ENCODE peak calls at places on chromosomes 4 and X, in seven cellular contexts. S is Caco-2, T is cardiac muscle cell, E is HCT116, Q is transverse colon, B is endodermal cell, R is spleen. X is an unnamed sample.

GRCh38 chr4:153212755-153213154 is 8.5 kb downstream of the TRIM2 start:
- DNase-seq in S (no peak), T (no peak), E (no peak), Q (no peak), B (no peak), R (no peak), X (peak; percentile 38)

GRCh38 chr4:77788990-77789389 is 30.2 kb downstream of the CNOT6L start:
- DNase-seq in S (no peak), T (no peak), E (no peak), Q (no peak), B (no peak), R (no peak), X (no peak)

GRCh38 chr4:165761968-165762367 is 111.1 kb upstream of the TLL1 start:
- DNase-seq in S (no peak), T (no peak), E (no peak), Q (no peak), B (no peak), R (no peak), X (no peak)

GRCh38 chrX:48919360-48919821 is 567 bp upstream of the PIM2 start:
- DNase-seq in S (no peak), T (no peak), E (no peak), Q (no peak), B (peak; percentile 83), R (no peak), X (peak; percentile 40)

GRCh38 chr4:159871141-159871540 is 768.3 kb downstream of the RAPGEF2 start:
- DNase-seq in S (no peak), T (no peak), E (no peak), Q (no peak), B (no peak), R (no peak), X (no peak)

GRCh38 chr4:38072578-38072977 is 112.4 kb downstream of the PTTG2 start:
- DNase-seq in S (no peak), T (no peak), E (no peak), Q (no peak), B (no peak), R (no peak), X (no peak)

GRCh38 chr4:88159137-88159725 is 792 bp upstream of the ABCG2 start:
- DNase-seq in S (peak; percentile 83), T (peak; percentile 2), E (peak; percentile 36), Q (no peak), B (peak; percentile 91), R (no peak), X (peak; percentile 45)

GRCh38 chr4:15587649-15588048 is 67.5 kb downstream of the FBXL5 start:
- DNase-seq in S (no peak), T (peak; percentile 80), E (no peak), Q (no peak), B (no peak), R (no peak), X (peak; percentile 9)

GRCh38 chr4:80931645-80932215 is 98.8 kb upstream of the BMP3 start:
- DNase-seq in S (no peak), T (peak; percentile 32), E (no peak), Q (no peak), B (no peak), R (no peak), X (peak; percentile 4)

GRCh38 chr4:114479595-114479994 is 119.0 kb upstream of the UGT8 start:
- DNase-seq in S (no peak), T (no peak), E (no peak), Q (no peak), B (no peak), R (no peak), X (no peak)

GRCh38 chr4:174450452-174450851 is 71.8 kb downstream of the HPGD start:
- DNase-seq in S (no peak), T (no peak), E (no peak), Q (no peak), B (no peak), R (no peak), X (no peak)

GRCh38 chrX:152915541-152916241 is 17.8 kb downstream of the ZNF185 start:
- DNase-seq in S (no peak), T (peak; percentile 32), E (peak; percentile 18), Q (no peak), B (peak; percentile 82), R (no peak), X (peak; percentile 65)

GRCh38 chr4:108166441-108167315 is 2.1 kb downstream of the LEF1 start:
- DNase-seq in S (peak; percentile 58), T (no peak), E (no peak), Q (peak; percentile 21), B (peak; percentile 90), R (peak; percentile 81), X (no peak)

GRCh38 chrX:111035991-111036390 is 60.0 kb upstream of the PAK3 start:
- DNase-seq in S (no peak), T (no peak), E (no peak), Q (no peak), B (no peak), R (no peak), X (no peak)

GRCh38 chrX:120690344-120690743 is 60.5 kb upstream of the C1GALT1C1 start:
- DNase-seq in S (no peak), T (no peak), E (no peak), Q (no peak), B (no peak), R (no peak), X (peak; percentile 39)

GRCh38 chr4:140876597-140877364 is 120.6 kb upstream of the TBC1D9 start:
- DNase-seq in S (no peak), T (peak; percentile 46), E (no peak), Q (no peak), B (no peak), R (no peak), X (peak; percentile 76)

DNA sequence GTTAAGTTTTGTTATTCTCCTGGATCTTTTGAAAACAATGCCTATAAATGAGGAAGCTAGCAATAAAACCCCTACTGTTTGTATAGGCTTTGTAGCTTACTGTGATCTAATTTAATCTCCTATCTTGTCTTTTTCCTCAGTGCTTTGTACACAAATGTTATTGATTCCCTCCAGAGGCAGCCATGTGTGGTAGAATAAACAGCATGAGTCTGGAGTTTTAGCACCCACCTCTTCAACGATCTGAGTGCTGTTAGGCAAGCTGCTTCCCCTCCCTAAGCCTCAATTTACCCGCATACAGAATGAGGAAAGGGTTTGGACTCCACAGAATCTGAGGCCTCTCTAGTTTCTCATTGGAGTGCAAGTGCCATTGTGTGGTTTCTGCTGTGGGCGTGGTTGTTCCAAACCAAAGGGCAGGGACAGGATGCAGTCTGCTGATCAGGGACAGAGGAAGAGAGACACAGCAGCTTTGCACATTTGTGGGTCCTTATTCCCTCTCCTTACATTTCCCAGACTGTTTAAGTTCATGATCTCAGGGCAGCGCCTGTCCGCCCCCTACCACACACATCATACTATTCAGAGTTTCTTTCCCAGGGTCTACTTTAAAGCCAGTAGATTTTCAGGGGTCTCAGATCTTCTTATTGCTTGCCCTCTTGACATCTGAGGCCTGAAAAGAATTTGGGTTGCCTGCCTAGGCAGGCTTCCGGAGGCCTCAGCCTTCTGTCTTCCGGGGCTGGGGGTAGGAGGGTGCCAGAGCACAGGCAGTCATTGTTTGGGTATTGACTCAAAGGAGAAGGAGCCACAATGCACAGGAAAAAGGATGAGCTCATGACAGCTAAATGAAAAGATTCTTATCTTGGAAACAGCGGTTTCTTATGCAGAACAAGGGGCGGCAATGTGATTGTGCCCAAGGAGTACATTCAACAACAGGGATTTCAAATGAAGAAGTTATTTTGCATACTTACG is 114.9 kb upstream of the TEX13D start:
- DNase-seq in S (no peak), T (peak; percentile 2), E (no peak), Q (peak; percentile 37), B (peak; percentile 63), R (peak; percentile 82), X (peak; percentile 57)
- H3K4me1 ChIP-seq in S (no peaks in the 10 kb centered on the region), T (no peaks in the 10 kb centered on the region), E (no peaks in the 10 kb centered on the region), Q (no peaks in the 10 kb centered on the region), B (no peaks in the 10 kb centered on the region), R (peaks cover 5% of the 10 kb centered on the region), X (peaks cover 11% of the 10 kb centered on the region)

DNA sequence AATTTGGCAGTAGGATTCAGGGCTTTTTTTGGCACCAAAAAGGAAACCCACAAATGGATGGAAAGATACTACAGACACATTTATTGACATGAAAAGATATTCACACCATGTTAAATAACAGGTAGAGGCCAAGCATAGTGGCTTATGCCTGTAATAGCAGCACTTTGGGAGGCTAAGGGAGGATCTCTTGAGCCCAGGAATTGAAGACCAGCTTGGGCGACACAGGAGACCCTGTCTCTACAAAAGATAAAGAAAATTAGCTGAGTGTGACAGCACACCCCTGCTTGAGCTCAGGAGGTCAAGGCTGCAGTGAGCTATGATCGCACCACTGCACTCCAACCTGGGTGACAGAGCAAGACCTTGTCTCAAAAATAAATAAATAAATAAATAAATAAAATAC is 60.5 kb downstream of the TNIP2 start:
- DNase-seq in S (no peak), T (no peak), E (no peak), Q (no peak), B (no peak), R (no peak), X (no peak)
- H3K4me1 ChIP-seq in S (no peaks in the 10 kb centered on the region), T (no peaks in the 10 kb centered on the region), E (no peaks in the 10 kb centered on the region), Q (no peaks in the 10 kb centered on the region), B (no peaks in the 10 kb centered on the region), R (peaks cover 2% of the 10 kb centered on the region), X (no peaks in the 10 kb centered on the region)

GRCh38 chr4:54050214-54050904 is 14.0 kb downstream of the CHIC2 start:
- DNase-seq in S (no peak), T (peak; percentile 40), E (no peak), Q (no peak), B (no peak), R (no peak), X (peak; percentile 41)

GRCh38 chr4:54058171-54058570 is 6.2 kb downstream of the CHIC2 start:
- DNase-seq in S (no peak), T (no peak), E (no peak), Q (no peak), B (no peak), R (no peak), X (no peak)

GRCh38 chr4:54055494-54055893 is 8.9 kb downstream of the CHIC2 start:
- DNase-seq in S (no peak), T (no peak), E (no peak), Q (no peak), B (no peak), R (no peak), X (no peak)

GRCh38 chr4:54056360-54056759 is 8.0 kb downstream of the CHIC2 start:
- DNase-seq in S (no peak), T (no peak), E (no peak), Q (no peak), B (no peak), R (no peak), X (no peak)

DNA sequence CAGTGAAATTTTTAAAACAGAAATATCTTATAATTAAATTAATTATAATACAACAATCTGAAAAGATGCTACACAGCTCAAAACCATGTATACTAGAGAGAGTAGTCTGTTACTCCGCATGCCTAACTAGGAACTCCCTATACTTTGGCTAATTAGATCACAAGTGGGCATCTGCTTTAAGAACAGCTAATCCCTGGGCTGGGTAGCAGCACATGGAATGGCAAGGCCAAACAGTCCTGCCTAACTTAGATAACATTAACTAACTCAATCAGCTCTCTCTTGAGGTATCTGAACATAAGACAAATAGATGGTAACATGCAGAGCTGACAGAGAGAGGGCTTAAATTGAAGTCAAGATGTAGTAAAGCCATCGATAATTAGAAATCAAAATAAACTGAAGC is 9.9 kb downstream of the CHIC2 start:
- DNase-seq in S (no peak), T (no peak), E (no peak), Q (no peak), B (no peak), R (no peak), X (no peak)
- H3K4me1 ChIP-seq in S (peaks cover 46% of the 10 kb centered on the region), T (peaks cover 4% of the 10 kb centered on the region), E (no peaks in the 10 kb centered on the region), Q (peaks cover 22% of the 10 kb centered on the region), B (peaks cover 3% of the 10 kb centered on the region), R (peaks cover 28% of the 10 kb centered on the region), X (peaks cover 72% of the 10 kb centered on the region)

DNA sequence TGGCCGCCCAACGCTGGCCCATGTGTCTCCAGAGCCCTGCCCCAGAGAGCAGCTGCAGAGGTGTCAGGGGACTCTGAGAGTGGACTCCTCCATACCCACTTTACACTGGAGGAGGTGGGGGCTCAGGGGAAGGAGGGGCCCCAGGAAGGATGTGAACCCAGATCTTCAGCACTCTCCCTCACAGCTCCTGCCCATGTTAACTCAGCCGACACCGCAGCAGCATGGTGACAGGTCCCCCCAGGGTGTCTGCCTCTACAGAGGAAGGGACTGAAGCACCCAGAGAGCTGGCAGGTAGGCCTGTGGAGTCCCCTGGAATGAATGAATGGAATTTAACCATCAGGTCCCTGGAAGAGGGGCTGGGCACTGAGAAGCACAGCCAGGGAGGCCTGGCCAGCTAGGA is 21.7 kb downstream of the SH3BP2 start:
- DNase-seq in S (no peak), T (no peak), E (no peak), Q (no peak), B (no peak), R (no peak), X (no peak)
- H3K4me1 ChIP-seq in S (peaks cover 7% of the 10 kb centered on the region), T (peaks cover 9% of the 10 kb centered on the region), E (peaks cover 24% of the 10 kb centered on the region), Q (peaks cover 37% of the 10 kb centered on the region), B (no peaks in the 10 kb centered on the region), R (peaks cover 71% of the 10 kb centered on the region), X (peaks cover 11% of the 10 kb centered on the region)

X was measured in GM23248.